ENCODE peak calls at places on chromosomes 4 and X, in seven cellular contexts. C is GM23248, J is mammary epithelial cell, U is glutamatergic neuron, O is WTC11, D is body of pancreas, R is thoracic aorta. N is an unnamed sample.

GRCh38 chrX:28787206-28787605 is 200.0 kb downstream of the IL1RAPL1 start:
- DNase-seq in O (no peak), U (no peak), R (no peak), C (peak), D (no peak), J (peak), N (no peak)

GRCh38 chrX:12865359-12865758 is 1.5 kb upstream of the TLR7 start:
- DNase-seq in O (no peak), J (no peak), R (no peak), C (no peak), U (no peak), D (no peak), N (no peak)

GRCh38 chr4:4981427-4981826 is 37.8 kb downstream of the CYTL1 start:
- DNase-seq in D (no peak), J (no peak), R (no peak), O (no peak), C (peak), U (no peak), N (no peak)

GRCh38 chrX:1452497-1453389 is at the start of gene ASMTL:
- DNase-seq in J (peak), O (peak), U (peak), D (peak), R (peak), C (peak), N (peak)

GRCh38 chrX:9558615-9559014 is 93.8 kb downstream of the TBL1X start:
- DNase-seq in C (no peak), R (no peak), O (no peak), U (no peak), D (no peak), J (no peak), N (no peak)

GRCh38 chr4:16027626-16028025 is 56.2 kb downstream of the PROM1 start:
- DNase-seq in R (no peak), U (no peak), D (no peak), J (no peak), O (no peak), C (peak), N (no peak)

GRCh38 chr4:156685308-156685707 is 286.3 kb downstream of the PDGFC start:
- DNase-seq in C (peak), D (no peak), R (no peak), O (no peak), U (no peak), J (peak), N (no peak)

GRCh38 chr4:153151535-153152452 is 52.4 kb upstream of the TRIM2 start:
- DNase-seq in O (peak), U (peak), D (peak), R (no peak), C (peak), J (peak), N (peak)

GRCh38 chr4:76570141-76570989 is 135.3 kb downstream of the SHROOM3 start:
- DNase-seq in J (peak), U (no peak), C (peak), R (no peak), D (peak), O (no peak), N (no peak)

GRCh38 chr4:78482281-78482680 is 69.3 kb upstream of the ANXA3 start:
- DNase-seq in J (no peak), R (no peak), C (peak), U (no peak), D (no peak), O (no peak), N (no peak)